ENCODE peak calls at places on chromosomes 3 and 15, in seven cellular contexts. Q is BE2C, P is heart left ventricle, T is spleen, L is OCI-LY7, C is fibroblast of mammary gland, Z is astrocyte of the spinal cord. N is an unnamed sample.

GRCh38 chr3:45224824-45225464 is 1.1 kb downstream of the TMEM158 start:
- DNase-seq in Q (peak), Z (peak), T (peak), C (peak), P (peak), L (no peak), N (peak)

GRCh38 chr3:30510596-30510995 is 95.8 kb upstream of the TGFBR2 start:
- DNase-seq in C (no peak), T (no peak), L (no peak), Q (no peak), Z (peak), P (no peak), N (no peak)

GRCh38 chr3:57192028-57192427 is 7.8 kb downstream of the HESX1 start:
- DNase-seq in L (no peak), P (no peak), T (no peak), Q (no peak), Z (no peak), C (no peak), N (no peak)

GRCh38 chr15:75030023-75030413 is 6.6 kb downstream of the PPCDC start:
- DNase-seq in C (peak), L (no peak), T (no peak), P (no peak), Q (no peak), Z (no peak), N (no peak)

GRCh38 chr3:192092388-192093005 is 631.5 kb downstream of the PYDC2 start:
- DNase-seq in C (peak), T (no peak), Z (no peak), P (no peak), Q (no peak), L (no peak), N (no peak)

GRCh38 chr15:85623648-85624047 is 171.1 kb downstream of the KLHL25 start:
- DNase-seq in Q (no peak), T (no peak), L (no peak), C (peak), P (no peak), Z (no peak), N (no peak)

GRCh38 chr15:64092864-64093626 is 593 bp downstream of the CIAO2A start:
- DNase-seq in Q (peak), Z (peak), L (peak), P (peak), C (peak), T (peak), N (peak)

GRCh38 chr3:48503406-48504050 is 446 bp downstream of the SHISA5 start:
- DNase-seq in P (peak), C (peak), T (peak), L (no peak), Q (peak), Z (peak), N (no peak)

GRCh38 chr3:25468866-25469319 is 40.8 kb downstream of the RARB start:
- DNase-seq in P (peak), T (peak), Q (peak), Z (peak), C (peak), L (no peak), N (no peak)

GRCh38 chr3:10495003-10495402 is 10.4 kb downstream of the ATP2B2 start:
- DNase-seq in Z (peak), P (peak), L (no peak), Q (peak), T (no peak), C (peak), N (no peak)

DNA sequence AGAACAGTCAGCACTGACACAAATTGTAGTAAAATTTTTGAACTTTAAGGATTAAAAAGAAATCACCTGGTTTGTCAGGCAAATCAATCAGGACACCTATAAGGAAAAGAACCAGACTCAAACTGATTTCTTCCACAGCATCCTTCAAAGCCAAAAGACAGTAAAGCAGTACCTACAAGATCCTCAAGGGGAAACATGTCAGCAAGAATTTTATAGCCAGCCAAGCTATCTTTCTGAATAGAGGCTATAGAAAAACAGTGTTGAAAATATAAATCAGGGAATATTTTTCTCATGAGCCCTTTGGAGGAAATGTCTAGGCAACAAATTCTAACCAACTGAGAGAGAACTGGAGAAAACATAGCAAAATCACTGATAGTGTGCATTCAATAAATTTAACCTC is 301.4 kb upstream of the UBE2E2 start:
- DNase-seq in Z (no peak), T (no peak), C (no peak), Q (no peak), L (no peak), P (no peak), N (no peak)
- TF ChIP-seq CTCF in Z (no peak), T (no peak), C (no peak), Q (no peak), L (peak), P (no peak), N (no peak)

GRCh38 chr15:60137711-60138396 is 133.7 kb downstream of the FOXB1 start:
- DNase-seq in Q (no peak), P (no peak), L (no peak), Z (peak), T (no peak), C (peak), N (no peak)

GRCh38 chr15:60135961-60136360 is 131.8 kb downstream of the FOXB1 start:
- DNase-seq in Q (no peak), P (no peak), L (no peak), T (no peak), Z (no peak), C (no peak), N (no peak)

GRCh38 chr15:60130811-60131210 is 126.7 kb downstream of the FOXB1 start:
- DNase-seq in T (no peak), Q (no peak), Z (no peak), P (no peak), L (no peak), C (no peak), N (no peak)

GRCh38 chr15:60138397-60138968 is 134.4 kb downstream of the FOXB1 start:
- DNase-seq in P (no peak), C (no peak), T (no peak), L (no peak), Z (no peak), Q (no peak), N (no peak)

DNA sequence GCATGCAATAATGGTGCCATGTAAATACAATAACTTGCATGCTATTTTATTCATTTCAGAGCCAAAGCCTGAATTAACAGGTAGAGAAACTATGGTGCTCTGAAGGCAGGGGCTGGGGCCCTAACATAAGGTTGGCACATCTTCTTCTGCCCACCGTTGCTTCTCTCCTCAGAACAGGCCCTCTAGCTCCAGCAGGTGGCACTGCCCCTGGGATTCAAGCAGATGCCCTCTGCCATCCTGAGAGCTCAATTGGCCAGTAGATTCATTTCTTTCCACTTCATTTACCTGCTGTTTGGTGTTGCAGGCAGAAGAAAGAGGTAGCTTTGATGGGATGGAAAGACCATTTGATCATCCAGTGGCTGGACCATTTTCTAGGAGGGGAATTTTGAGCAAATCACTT is 130.5 kb downstream of the FOXB1 start:
- DNase-seq in L (no peak), C (no peak), Z (no peak), P (no peak), Q (no peak), T (no peak), N (no peak)
- TF ChIP-seq CTCF in L (peak), C (peak), Z (peak), P (no peak), Q (peak), T (no peak), N (no peak)

DNA sequence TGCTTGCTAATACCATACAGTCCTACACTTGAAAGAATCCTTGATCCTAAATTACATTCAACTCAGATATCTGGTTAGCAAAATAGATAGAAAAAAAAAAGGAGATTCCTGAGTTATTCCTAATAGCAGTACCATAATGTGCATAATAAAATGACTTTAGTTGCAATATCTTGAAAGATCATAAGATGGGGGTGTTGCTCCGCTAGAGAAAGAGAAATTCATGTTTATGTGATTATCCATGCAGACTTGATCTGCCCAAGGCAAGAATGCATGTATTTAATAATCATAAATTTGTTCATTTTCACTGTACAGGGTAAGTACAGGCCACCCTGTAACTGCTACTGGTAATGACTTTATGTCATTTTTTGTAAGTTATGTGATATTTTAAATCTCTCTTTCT is 84.7 kb downstream of the HCN4 start:
- DNase-seq in P (no peak), T (no peak), L (peak), Q (no peak), Z (peak), C (peak), N (no peak)
- TF ChIP-seq CTCF in P (peak), T (no peak), L (peak), Q (peak), Z (no peak), C (peak), N (no peak)

GRCh38 chr15:71437404-71437803 is 322.1 kb downstream of the THSD4 start:
- DNase-seq in Z (no peak), P (no peak), Q (no peak), T (no peak), L (no peak), C (no peak), N (no peak)

GRCh38 chr15:71444032-71444810 is 328.9 kb downstream of the THSD4 start:
- DNase-seq in L (no peak), T (no peak), P (no peak), Q (no peak), Z (no peak), C (no peak), N (no peak)

GRCh38 chr15:71437919-71438318 is 322.6 kb downstream of the THSD4 start:
- DNase-seq in P (no peak), Z (no peak), C (no peak), Q (no peak), T (no peak), L (no peak), N (no peak)

GRCh38 chr15:71443538-71443937 is 328.3 kb downstream of the THSD4 start:
- DNase-seq in C (peak), Z (peak), Q (peak), T (no peak), P (no peak), L (peak), N (no peak)

DNA sequence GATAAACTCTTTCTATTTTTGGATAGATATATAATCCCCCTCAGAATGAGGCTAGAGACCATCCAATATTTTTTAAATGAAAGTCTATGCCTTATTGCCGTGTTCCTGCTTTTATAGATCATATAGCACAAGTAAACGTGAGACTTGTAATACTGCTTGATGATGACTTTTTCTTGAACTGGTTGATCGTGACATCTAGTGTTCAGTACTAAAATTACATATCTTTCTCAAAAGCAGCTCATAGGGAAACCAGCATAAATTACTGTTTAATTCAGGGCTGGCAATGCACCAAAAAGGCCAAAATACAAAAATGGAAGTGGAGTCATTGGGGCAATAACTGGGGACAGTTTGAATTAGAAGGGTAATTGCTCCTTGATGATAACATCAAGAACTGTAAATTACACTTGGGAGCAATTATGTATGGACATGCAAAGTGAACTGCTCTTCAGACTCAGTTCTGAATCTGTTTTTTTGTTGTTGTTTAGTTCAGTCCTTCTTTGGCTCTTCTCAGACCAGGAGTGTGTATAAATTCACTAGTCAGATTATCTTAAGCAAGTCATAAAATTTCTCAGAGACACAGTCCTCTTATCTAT is 325.3 kb downstream of the THSD4 start:
- DNase-seq in C (peak), Z (peak), P (no peak), T (no peak), L (peak), Q (no peak), N (no peak)
- TF ChIP-seq CTCF in C (peak), Z (peak), P (peak), T (peak), L (peak), Q (peak), N (no peak)

N was measured in activated B cell treated with CpG ODN at 0.5 μM for 24 hours.